ENCODE peak calls at places on chromosomes 13 and 19, in nine cellular contexts. I, W, K, Y, D, P, C, U and Q are unnamed samples.
A peak's percentile ranks its signal among the peaks of the same experiment; 100 is the strongest.

GRCh38 chr13:98974053-98974452 is 3.8 kb downstream of the DOCK9 start:
- DNase-seq in I (no peak), W (no peak), K (no peak), Y (no peak), D (no peak), P (no peak), C (no peak), U (no peak), Q (no peak)

GRCh38 chr13:32153056-32153455 is 121.5 kb downstream of the FRY start:
- DNase-seq in I (no peak), W (no peak), K (no peak), Y (no peak), D (no peak), P (no peak), C (no peak), U (peak; percentile 86), Q (no peak)

GRCh38 chr13:33634526-33635111 is 183.3 kb upstream of the RFC3 start:
- DNase-seq in I (no peak), W (peak; percentile 17), K (no peak), Y (no peak), D (no peak), P (no peak), C (no peak), U (no peak), Q (no peak)

GRCh38 chr13:95607363-95607762 is 37.1 kb downstream of the DZIP1 start:
- DNase-seq in I (no peak), W (no peak), K (no peak), Y (no peak), D (no peak), P (no peak), C (no peak), U (peak; percentile 62), Q (no peak)

GRCh38 chr19:6678690-6679109 is 8.7 kb upstream of the TNFSF14 start:
- DNase-seq in I (no peak), W (no peak), K (no peak), Y (no peak), D (no peak), P (no peak), C (no peak), U (no peak), Q (no peak)

GRCh38 chr19:15072930-15073647 is 8.9 kb upstream of the OR1I1 start:
- DNase-seq in I (no peak), W (no peak), K (no peak), Y (no peak), D (no peak), P (no peak), C (no peak), U (no peak), Q (no peak)

GRCh38 chr19:1324249-1324791 is 38.6 kb downstream of the EFNA2 start:
- DNase-seq in I (no peak), W (no peak), K (no peak), Y (no peak), D (no peak), P (no peak), C (no peak), U (no peak), Q (no peak)

GRCh38 chr19:33024398-33024797 is 40.3 kb downstream of the RHPN2 start:
- DNase-seq in I (no peak), W (no peak), K (no peak), Y (no peak), D (no peak), P (no peak), C (no peak), U (no peak), Q (no peak)

GRCh38 chr19:58519355-58520256 is at the start of gene ZBTB45:
- DNase-seq in I (peak; percentile 96), W (peak; percentile 87), K (peak; percentile 82), Y (peak; percentile 88), D (peak; percentile 93), P (peak; percentile 84), C (peak; percentile 90), U (peak; percentile 99), Q (peak; percentile 93)

GRCh38 chr13:42878721-42879120 is 97.3 kb downstream of the FAM216B start:
- DNase-seq in I (no peak), W (no peak), K (no peak), Y (no peak), D (no peak), P (no peak), C (no peak), U (no peak), Q (no peak)

GRCh38 chr13:75518439-75519088 is 19.1 kb downstream of the COMMD6 start:
- DNase-seq in I (no peak), W (no peak), K (no peak), Y (no peak), D (no peak), P (no peak), C (no peak), U (no peak), Q (no peak)

GRCh38 chr19:4329858-4330257 is 8.8 kb downstream of the STAP2 start:
- DNase-seq in I (no peak), W (no peak), K (no peak), Y (no peak), D (no peak), P (no peak), C (no peak), U (no peak), Q (no peak)

GRCh38 chr19:372306-372890 is 27.8 kb upstream of the MIER2 start:
- DNase-seq in I (no peak), W (no peak), K (no peak), Y (no peak), D (peak; percentile 19), P (no peak), C (peak; percentile 73), U (peak; percentile 86), Q (peak; percentile 31)

GRCh38 chr19:17281391-17282304 is at the start of gene ANKLE1:
- DNase-seq in I (no peak), W (peak; percentile 18), K (no peak), Y (no peak), D (no peak), P (no peak), C (no peak), U (peak; percentile 73), Q (peak; percentile 32)

GRCh38 chr19:15283141-15283885 is 49.0 kb downstream of the BRD4 start:
- DNase-seq in I (no peak), W (no peak), K (no peak), Y (no peak), D (no peak), P (no peak), C (no peak), U (peak; percentile 64), Q (no peak)